ENCODE peak calls at places on chromosome 18, in ten cellular contexts. M is hepatocyte; D is cardiac muscle cell; K is testis; W is naive thymus-derived CD4-positive, alpha-beta T cell; Y is aorta; G is ovary; U is psoas muscle; Z is pancreas; F is MM.1S. Q is an unnamed sample. For H3K36me3, the result is how much of the 10 kb centered on the place peaks cover.

GRCh38 chr18:43588838-43589237 is 311.5 kb upstream of the SYT4 start:
- DNase-seq in Z (no peak), Y (peak), D (no peak), G (no peak), W (no peak), F (no peak), K (no peak), M (no peak), U (no peak), Q (no peak)

GRCh38 chr18:59318460-59318859 is at the start of gene CPLX4:
- DNase-seq in U (no peak), Z (no peak), K (no peak), G (no peak), D (no peak), F (no peak), W (no peak), M (no peak), Y (no peak), Q (no peak)

GRCh38 chr18:12751503-12751884 is 48.7 kb downstream of the PSMG2 start:
- DNase-seq in Y (no peak), U (no peak), M (no peak), Z (no peak), F (no peak), G (no peak), K (no peak), D (no peak), W (no peak), Q (no peak)

GRCh38 chr18:38790786-38791185 is 1225.2 kb upstream of the CELF4 start:
- DNase-seq in K (no peak), W (no peak), D (no peak), M (no peak), F (no peak), G (no peak), U (no peak), Z (no peak), Y (no peak), Q (no peak)

GRCh38 chr18:10432781-10433180 is 21.7 kb upstream of the APCDD1 start:
- DNase-seq in Z (no peak), G (no peak), U (no peak), W (no peak), M (peak), F (no peak), Y (no peak), K (no peak), D (no peak), Q (no peak)

GRCh38 chr18:12990128-12990485 is 1.1 kb upstream of the CEP192 start:
- DNase-seq in D (no peak), G (no peak), F (no peak), M (no peak), K (no peak), Y (no peak), U (no peak), W (no peak), Z (no peak), Q (no peak)

GRCh38 chr18:51623653-51624052 is 426.2 kb upstream of the MEX3C start:
- DNase-seq in K (no peak), Z (no peak), W (no peak), Y (no peak), D (peak), F (no peak), G (no peak), U (no peak), M (no peak), Q (no peak)

GRCh38 chr18:12839057-12839525 is 44.9 kb downstream of the PTPN2 start:
- DNase-seq in U (no peak), G (no peak), W (no peak), M (no peak), D (no peak), Y (no peak), K (no peak), F (peak), Z (no peak), Q (no peak)

GRCh38 chr18:12995952-12996477 is 4.9 kb downstream of the CEP192 start:
- DNase-seq in D (no peak), K (no peak), U (no peak), G (no peak), M (no peak), Y (no peak), F (no peak), W (no peak), Z (no peak), Q (no peak)

GRCh38 chr18:39840406-39840805 is 2114.6 kb upstream of the PIK3C3 start:
- DNase-seq in F (no peak), Z (no peak), U (no peak), W (no peak), D (peak), M (no peak), K (peak), G (no peak), Y (no peak), Q (no peak)

GRCh38 chr18:47754311-47755101 is 176.0 kb downstream of the SMAD2 start:
- DNase-seq in U (no peak), D (peak), M (peak), W (peak), F (peak), Y (no peak), G (no peak), K (peak), Z (peak), Q (no peak)

GRCh38 chr18:36933552-36933951 is 104.6 kb downstream of the KIAA1328 start:
- DNase-seq in G (no peak), F (no peak), M (no peak), U (no peak), Y (no peak), K (no peak), Z (no peak), W (no peak), D (no peak), Q (no peak)

GRCh38 chr18:41985914-41986313 is 30.9 kb downstream of the PIK3C3 start:
- DNase-seq in D (no peak), W (no peak), F (no peak), Y (no peak), K (no peak), Z (no peak), U (no peak), M (no peak), G (no peak), Q (no peak)

GRCh38 chr18:31837879-31838278 is 77.2 kb upstream of the SLC25A52 start:
- DNase-seq in Y (no peak), M (no peak), Z (no peak), W (no peak), U (no peak), D (no peak), K (no peak), F (no peak), G (no peak), Q (no peak)
- H3K36me3 ChIP-seq in Y (under half), M (under half), Z (under half), W (under half), U (under half), D (under half), K (under half), F (under half), G (under half), Q (under half)

DNA sequence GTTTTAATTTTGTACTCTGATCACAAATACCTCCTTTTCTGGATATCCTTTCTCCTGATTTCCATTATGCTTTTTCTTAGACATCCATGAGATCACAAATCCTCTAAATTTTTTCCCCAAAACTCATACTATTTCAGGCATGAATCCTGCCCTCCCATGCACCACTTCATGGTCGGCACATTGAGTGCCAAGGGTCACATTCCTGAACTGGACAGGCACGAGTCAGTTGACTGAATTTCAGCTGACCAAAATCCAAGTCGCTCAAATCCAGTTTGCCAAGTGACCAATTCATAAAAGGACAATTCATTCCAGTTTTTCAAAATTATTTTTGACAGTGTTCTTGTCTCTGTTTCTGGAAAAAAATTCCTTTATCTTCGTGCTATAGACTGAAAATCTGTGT is 22.1 kb downstream of the DYNAP start:
- DNase-seq in Z (no peak), M (no peak), K (no peak), Y (no peak), U (no peak), D (no peak), F (no peak), W (no peak), G (no peak), Q (no peak)
- H3K27ac ChIP-seq in Z (no peak), M (no peak), K (no peak), Y (no peak), U (no peak), D (no peak), F (no peak), W (no peak), G (no peak), Q (no peak)

GRCh38 chr18:56191334-56191733 is 447.1 kb downstream of the TXNL1 start:
- DNase-seq in F (no peak), Z (no peak), D (no peak), W (no peak), Y (no peak), K (no peak), G (no peak), U (no peak), M (no peak), Q (no peak)
- H3K4me3 ChIP-seq in F (no peak), Z (no peak), D (no peak), W (no peak), Y (no peak), K (no peak), G (no peak), U (no peak), M (no peak), Q (no peak)

GRCh38 chr18:76914796-76915195 is 92.4 kb downstream of the ZNF236 start:
- DNase-seq in M (no peak), Z (no peak), G (no peak), U (no peak), W (no peak), K (no peak), D (no peak), F (no peak), Y (no peak), Q (no peak)
- H3K36me3 ChIP-seq in M (under half), Z (half or more), G (under half), U (under half), W (under half), K (under half), D (under half), F (under half), Y (under half), Q (half or more)

GRCh38 chr18:63779386-63779785 is 4.2 kb downstream of the SERPINB7 start:
- DNase-seq in U (no peak), Y (no peak), M (no peak), F (no peak), D (no peak), G (no peak), Z (no peak), K (no peak), W (no peak), Q (no peak)
- H3K27ac ChIP-seq in U (no peak), Y (no peak), M (no peak), F (no peak), D (no peak), G (no peak), Z (no peak), K (no peak), W (no peak), Q (no peak)

DNA sequence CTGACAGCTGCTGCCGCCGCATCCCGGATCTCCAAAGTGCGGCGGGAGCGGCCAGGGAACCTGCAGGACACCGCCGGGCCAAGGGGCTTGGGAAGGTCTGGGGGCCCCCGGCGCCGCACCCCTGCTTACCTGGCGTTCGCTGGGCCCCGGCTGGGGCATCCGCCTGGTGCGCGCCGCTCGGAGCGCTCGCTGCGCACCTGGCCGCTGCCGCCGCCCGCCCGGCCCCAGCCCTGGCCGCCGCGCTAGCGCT is 321 bp downstream of the ATP8B1 start:
- DNase-seq in Z (no peak), F (no peak), M (no peak), U (no peak), Y (no peak), G (no peak), D (no peak), W (no peak), K (no peak), Q (no peak)
- H3K4me3 ChIP-seq in Z (peak), F (peak), M (peak), U (peak), Y (peak), G (peak), D (peak), W (no peak), K (peak), Q (no peak)

DNA sequence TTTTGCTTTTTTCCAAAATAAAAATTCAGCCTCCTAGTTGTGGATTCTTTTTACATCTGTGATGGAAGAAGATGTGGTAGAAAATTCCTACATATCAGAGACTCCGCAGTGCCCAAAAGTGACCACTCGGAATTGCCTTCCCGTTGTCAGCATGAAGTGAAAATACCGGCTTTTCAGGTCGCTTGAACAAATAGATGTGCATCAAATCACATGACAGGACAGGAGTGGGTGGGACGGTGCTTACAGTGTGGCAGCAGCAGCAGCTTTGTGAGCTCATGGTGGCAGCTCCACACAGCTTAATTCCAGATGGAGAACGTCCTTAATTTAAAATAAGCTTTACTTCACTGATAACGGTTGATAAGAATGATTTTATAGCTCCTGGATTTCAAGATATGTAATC is 20.3 kb downstream of the SALL3 start:
- DNase-seq in G (no peak), D (no peak), F (no peak), Y (no peak), U (no peak), W (no peak), Z (no peak), K (no peak), M (peak), Q (no peak)
- H3K36me3 ChIP-seq in G (under half), D (under half), F (under half), Y (under half), U (under half), W (under half), Z (under half), K (under half), M (under half), Q (under half)

DNA sequence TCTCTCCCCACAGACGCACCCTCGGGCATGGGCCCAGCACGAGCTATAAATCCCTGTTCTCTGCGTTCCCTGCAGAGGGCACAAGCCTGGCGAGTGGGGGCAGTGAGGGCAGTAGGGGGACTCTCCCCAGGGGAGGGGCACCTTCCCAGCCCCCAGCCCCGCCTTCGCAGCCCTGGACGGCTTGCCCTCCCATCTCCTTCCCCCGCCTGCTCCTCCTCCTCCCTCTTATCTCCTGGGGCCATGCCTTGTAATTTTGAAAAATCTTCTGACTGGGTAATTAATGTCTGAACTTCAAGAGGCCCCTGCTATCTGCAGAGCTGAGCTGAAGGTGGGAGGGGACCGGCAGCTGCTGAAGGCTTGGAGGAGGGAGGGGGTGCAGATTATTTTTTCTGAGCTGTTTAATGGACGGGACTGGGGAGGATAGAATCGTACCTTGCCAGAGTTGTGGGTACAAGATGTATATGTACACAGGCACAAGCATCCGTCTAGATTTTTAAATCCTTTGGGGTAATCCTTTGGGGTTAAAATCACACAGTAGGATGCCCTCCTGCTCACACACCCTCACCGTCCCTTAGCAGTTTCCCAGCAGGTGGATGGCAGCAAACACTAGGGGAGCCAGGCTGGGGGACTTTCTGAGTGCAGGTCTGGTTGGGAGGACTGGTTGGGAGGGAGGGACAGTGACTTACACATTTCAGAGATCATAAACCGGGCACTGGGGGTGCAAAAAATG is 121.9 kb downstream of the SMAD7 start:
- DNase-seq in G (peak), Z (no peak), D (no peak), Y (peak), W (no peak), M (peak), K (no peak), U (no peak), F (no peak), Q (no peak)
- H3K27ac ChIP-seq in G (no peak), Z (no peak), D (peak), Y (peak), W (no peak), M (peak), K (no peak), U (no peak), F (no peak), Q (no peak)

DNA sequence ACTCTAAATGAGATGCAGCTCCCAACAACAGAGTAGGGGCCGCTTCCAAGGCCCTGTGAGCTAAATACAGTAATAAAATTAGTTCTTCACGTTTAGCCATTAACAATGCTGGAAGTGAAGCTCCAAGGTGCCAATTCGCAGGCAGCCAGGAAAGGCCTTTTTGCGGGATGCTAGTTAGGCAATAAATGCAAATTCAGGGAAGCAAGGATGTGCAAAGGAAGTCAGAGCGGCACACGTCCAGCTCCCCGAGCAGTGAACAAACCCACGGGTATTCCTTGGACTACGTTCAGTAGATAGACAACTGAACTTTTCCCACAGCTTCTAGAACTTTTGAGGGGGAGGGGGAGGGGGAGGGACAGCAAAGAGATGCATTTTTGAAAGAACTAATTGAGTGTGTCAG is 6.9 kb downstream of the ZNF516 start:
- DNase-seq in K (peak), M (no peak), U (no peak), Z (no peak), D (peak), F (no peak), Y (no peak), W (no peak), G (no peak), Q (no peak)
- H3K4me3 ChIP-seq in K (no peak), M (no peak), U (no peak), Z (no peak), D (no peak), F (no peak), Y (no peak), W (no peak), G (peak), Q (no peak)

GRCh38 chr18:45932708-45933107 is 34.4 kb downstream of the EPG5 start:
- DNase-seq in F (no peak), K (no peak), W (no peak), M (no peak), G (no peak), Z (no peak), U (no peak), D (no peak), Y (no peak), Q (no peak)

GRCh38 chr18:45935591-45936335 is 31.4 kb downstream of the EPG5 start:
- DNase-seq in Y (no peak), W (no peak), D (peak), U (no peak), K (no peak), M (no peak), Z (no peak), F (no peak), G (no peak), Q (no peak)

GRCh38 chr18:45940724-45941123 is 26.4 kb downstream of the EPG5 start:
- DNase-seq in Y (no peak), U (no peak), D (no peak), K (no peak), W (no peak), M (no peak), G (no peak), Z (no peak), F (peak), Q (no peak)

GRCh38 chr18:45938488-45938935 is 28.6 kb downstream of the EPG5 start:
- DNase-seq in U (no peak), W (no peak), Z (no peak), Y (no peak), M (no peak), G (no peak), K (no peak), F (no peak), D (no peak), Q (no peak)
- H3K36me3 ChIP-seq in U (under half), W (under half), Z (half or more), Y (under half), M (under half), G (under half), K (under half), F (under half), D (under half), Q (under half)